ENCODE peak calls at places on chromosomes 7 and 10, in four cellular contexts. One of them, this sample, is unnamed.

GRCh38 chr7:46741924-46742607 is 821.0 kb upstream of the IGFBP3 start:
- DNase-seq in AG04450: no peak
- DNase-seq in breast epithelium: no peak
- DNase-seq in SK-N-SH: peak
- DNase-seq in this sample: no peak

GRCh38 chr10:43888551-43888950 is 239.9 kb upstream of the ZNF32 start:
- DNase-seq in AG04450: peak
- DNase-seq in breast epithelium: no peak
- DNase-seq in SK-N-SH: no peak
- DNase-seq in this sample: no peak

GRCh38 chr7:5212633-5213285 is 22.7 kb downstream of the WIPI2 start:
- DNase-seq in AG04450: no peak
- DNase-seq in breast epithelium: no peak
- DNase-seq in SK-N-SH: no peak
- DNase-seq in this sample: no peak

GRCh38 chr7:25663877-25664276 is 435.6 kb upstream of the NPVF start:
- DNase-seq in breast epithelium: no peak
- DNase-seq in AG04450: no peak
- DNase-seq in SK-N-SH: no peak
- DNase-seq in this sample: no peak

GRCh38 chr10:50544095-50544856 is 79.5 kb downstream of the SGMS1 start:
- DNase-seq in breast epithelium: no peak
- DNase-seq in SK-N-SH: no peak
- DNase-seq in AG04450: no peak
- DNase-seq in this sample: no peak

GRCh38 chr10:72073677-72074412 is 14.5 kb downstream of the SPOCK2 start:
- DNase-seq in SK-N-SH: peak
- DNase-seq in breast epithelium: no peak
- DNase-seq in AG04450: no peak
- DNase-seq in this sample: no peak

GRCh38 chr10:81116990-81117389 is 579.3 kb downstream of the SH2D4B start:
- DNase-seq in AG04450: no peak
- DNase-seq in breast epithelium: no peak
- DNase-seq in SK-N-SH: peak
- DNase-seq in this sample: no peak

GRCh38 chr7:34672430-34672829 is 14.4 kb downstream of the NPSR1 start:
- DNase-seq in breast epithelium: no peak
- DNase-seq in AG04450: no peak
- DNase-seq in SK-N-SH: no peak
- DNase-seq in this sample: no peak

GRCh38 chr7:156515911-156516790 is 124.4 kb upstream of the RNF32 start:
- DNase-seq in AG04450: no peak
- DNase-seq in breast epithelium: no peak
- DNase-seq in SK-N-SH: no peak
- DNase-seq in this sample: no peak

GRCh38 chr7:23121175-23121574 is 15.6 kb downstream of the KLHL7 start:
- DNase-seq in SK-N-SH: no peak
- DNase-seq in breast epithelium: no peak
- DNase-seq in AG04450: no peak
- DNase-seq in this sample: no peak

GRCh38 chr7:23120106-23120505 is 14.5 kb downstream of the KLHL7 start:
- DNase-seq in breast epithelium: no peak
- DNase-seq in AG04450: no peak
- DNase-seq in SK-N-SH: no peak
- DNase-seq in this sample: no peak

GRCh38 chr7:23114854-23115253 is 9.3 kb downstream of the KLHL7 start:
- DNase-seq in SK-N-SH: no peak
- DNase-seq in breast epithelium: no peak
- DNase-seq in AG04450: no peak
- DNase-seq in this sample: no peak

GRCh38 chr7:23117841-23118240 is 12.3 kb downstream of the KLHL7 start:
- DNase-seq in breast epithelium: no peak
- DNase-seq in SK-N-SH: no peak
- DNase-seq in AG04450: no peak
- DNase-seq in this sample: no peak

GRCh38 chr7:23115991-23116390 is 10.4 kb downstream of the KLHL7 start:
- DNase-seq in breast epithelium: no peak
- DNase-seq in SK-N-SH: no peak
- DNase-seq in AG04450: no peak
- DNase-seq in this sample: no peak
- H3K27ac ChIP-seq in breast epithelium: no peak
- H3K27ac ChIP-seq in SK-N-SH: no peak
- H3K27ac ChIP-seq in AG04450: no peak
- H3K27ac ChIP-seq in this sample: no peak

GRCh38 chr10:60182691-60183090 is 207.0 kb downstream of the ANK3 start:
- DNase-seq in breast epithelium: no peak
- DNase-seq in AG04450: no peak
- DNase-seq in SK-N-SH: no peak
- DNase-seq in this sample: no peak
- H3K27ac ChIP-seq in breast epithelium: no peak
- H3K27ac ChIP-seq in AG04450: no peak
- H3K27ac ChIP-seq in SK-N-SH: no peak
- H3K27ac ChIP-seq in this sample: no peak

GRCh38 chr10:117362313-117362712 is 12.9 kb downstream of the PDZD8 start:
- DNase-seq in SK-N-SH: no peak
- DNase-seq in breast epithelium: no peak
- DNase-seq in AG04450: no peak
- DNase-seq in this sample: no peak
- H3K27ac ChIP-seq in SK-N-SH: no peak
- H3K27ac ChIP-seq in breast epithelium: no peak
- H3K27ac ChIP-seq in AG04450: no peak
- H3K27ac ChIP-seq in this sample: no peak

DNA sequence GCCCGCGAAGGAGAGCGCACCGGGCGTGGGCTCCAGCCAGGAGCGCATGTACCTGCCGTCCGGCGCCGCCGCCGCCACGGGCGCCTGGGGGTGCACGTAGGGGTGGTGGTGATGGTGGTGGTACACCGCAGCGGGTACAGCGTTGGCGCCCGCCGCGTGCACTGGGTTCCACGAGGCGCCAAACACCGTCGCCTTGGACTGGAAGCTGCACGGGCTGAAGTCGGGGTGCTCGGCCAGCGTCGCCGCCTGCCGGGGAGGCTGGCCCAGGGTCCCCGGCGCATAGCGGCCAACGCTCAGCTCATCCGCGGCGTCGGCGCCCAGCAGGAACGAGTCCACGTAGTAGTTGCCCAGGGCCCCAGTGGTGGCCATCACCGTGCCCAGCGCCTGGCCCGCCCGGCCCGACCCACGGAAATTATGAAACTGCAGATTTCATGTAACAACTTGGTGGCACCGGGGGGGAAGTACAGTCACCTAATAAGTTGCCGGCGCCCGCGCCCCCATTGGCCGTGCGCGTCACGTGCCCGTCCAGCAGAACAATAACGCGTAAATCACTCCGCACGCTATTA is at the start of gene HOXA9:
- DNase-seq in breast epithelium: peak
- DNase-seq in SK-N-SH: no peak
- DNase-seq in AG04450: no peak
- DNase-seq in this sample: no peak
- H3K27ac ChIP-seq in breast epithelium: peak
- H3K27ac ChIP-seq in SK-N-SH: no peak
- H3K27ac ChIP-seq in AG04450: no peak
- H3K27ac ChIP-seq in this sample: peak